ENCODE peak calls at places on chromosomes 6 and 20, in six cellular contexts. I is foreskin keratinocyte, Y is H54, N is NCI-H524, X is heart right ventricle, W is choroid plexus epithelial cell. T is an unnamed sample.

GRCh38 chr20:3679749-3680700 is 1.8 kb downstream of the ADAM33 start:
- DNase-seq in I (no peak), Y (peak), N (no peak), X (no peak), W (peak), T (no peak)

GRCh38 chr20:10253750-10254149 is 35.1 kb downstream of the SNAP25 start:
- DNase-seq in I (no peak), Y (no peak), N (peak), X (no peak), W (no peak), T (no peak)

GRCh38 chr20:11429168-11429567 is 488.5 kb upstream of the BTBD3 start:
- DNase-seq in I (no peak), Y (no peak), N (no peak), X (no peak), W (no peak), T (no peak)

GRCh38 chr6:7568021-7568420 is 22.0 kb upstream of the SNRNP48 start:
- DNase-seq in I (no peak), Y (no peak), N (no peak), X (no peak), W (peak), T (no peak)

GRCh38 chr20:22944936-22945335 is 90.2 kb upstream of the SSTR4 start:
- DNase-seq in I (no peak), Y (no peak), N (no peak), X (no peak), W (no peak), T (no peak)

GRCh38 chr20:10637062-10637559 is 36.7 kb downstream of the JAG1 start:
- DNase-seq in I (no peak), Y (no peak), N (no peak), X (no peak), W (peak), T (no peak)

GRCh38 chr6:3708540-3708939 is 43.0 kb downstream of the PXDC1 start:
- DNase-seq in I (no peak), Y (no peak), N (no peak), X (no peak), W (no peak), T (no peak)

GRCh38 chr6:16511048-16511660 is 250.1 kb downstream of the ATXN1 start:
- DNase-seq in I (no peak), Y (peak), N (peak), X (peak), W (peak), T (no peak)

GRCh38 chr6:121932071-121933009 is 467.1 kb upstream of the HSF2 start:
- DNase-seq in I (no peak), Y (peak), N (peak), X (peak), W (peak), T (no peak)

GRCh38 chr20:10558635-10559187 is 115.1 kb downstream of the JAG1 start:
- DNase-seq in I (peak), Y (no peak), N (no peak), X (no peak), W (peak), T (peak)

GRCh38 chr20:21232546-21233280 is 70.4 kb upstream of the XRN2 start:
- DNase-seq in I (no peak), Y (no peak), N (no peak), X (no peak), W (no peak), T (no peak)

GRCh38 chr6:166620478-166621113 is 6.5 kb downstream of the RPS6KA2 start:
- DNase-seq in I (no peak), Y (no peak), N (no peak), X (peak), W (peak), T (no peak)

GRCh38 chr6:11224966-11225463 is 7.5 kb downstream of the NEDD9 start:
- DNase-seq in I (no peak), Y (no peak), N (no peak), X (no peak), W (no peak), T (no peak)

GRCh38 chr6:130223508-130223907 is 757 bp upstream of the SAMD3 start:
- DNase-seq in I (peak), Y (no peak), N (no peak), X (no peak), W (no peak), T (no peak)

GRCh38 chr6:42375007-42375635 is 76.6 kb downstream of the TRERF1 start:
- DNase-seq in I (no peak), Y (no peak), N (peak), X (no peak), W (no peak), T (no peak)

GRCh38 chr20:5173763-5174162 is 47.0 kb downstream of the CDS2 start:
- DNase-seq in I (no peak), Y (no peak), N (no peak), X (no peak), W (no peak), T (no peak)

GRCh38 chr6:5453531-5453930 is 192.2 kb downstream of the FARS2 start:
- DNase-seq in I (no peak), Y (no peak), N (peak), X (no peak), W (no peak), T (no peak)

GRCh38 chr6:142947702-142948480 is 2.9 kb upstream of the HIVEP2 start:
- DNase-seq in I (no peak), Y (peak), N (peak), X (no peak), W (no peak), T (no peak)

GRCh38 chr6:145017516-145017915 is 717.8 kb downstream of the EPM2A start:
- DNase-seq in I (no peak), Y (no peak), N (no peak), X (no peak), W (peak), T (no peak)

GRCh38 chr20:36624068-36624813 is 18.7 kb downstream of the RAB5IF start:
- DNase-seq in I (no peak), Y (no peak), N (no peak), X (no peak), W (peak), T (no peak)

GRCh38 chr6:169521825-169522224 is 180.0 kb downstream of the WDR27 start:
- DNase-seq in I (no peak), Y (no peak), N (no peak), X (no peak), W (no peak), T (no peak)

GRCh38 chr20:61253264-61253639 is 1.2 kb downstream of the CDH4 start:
- DNase-seq in I (no peak), Y (no peak), N (peak), X (no peak), W (peak), T (no peak)

GRCh38 chr6:98839788-98840361 is 5.5 kb downstream of the POU3F2 start:
- DNase-seq in I (no peak), Y (no peak), N (peak), X (no peak), W (peak), T (no peak)

GRCh38 chr6:135088818-135089809 is 34.5 kb upstream of the HBS1L start:
- DNase-seq in I (peak), Y (peak), N (peak), X (no peak), W (peak), T (peak)

GRCh38 chr6:142605922-142606321 is 304.1 kb downstream of the ADGRG6 start:
- DNase-seq in I (peak), Y (no peak), N (no peak), X (no peak), W (peak), T (no peak)

GRCh38 chr6:7921071-7921470 is 10.5 kb upstream of the TXNDC5 start:
- DNase-seq in I (no peak), Y (no peak), N (no peak), X (no peak), W (no peak), T (no peak)

GRCh38 chr6:85429346-85429745 is 20.5 kb upstream of the NT5E start:
- DNase-seq in I (no peak), Y (no peak), N (no peak), X (no peak), W (no peak), T (no peak)

GRCh38 chr20:63942250-63943006 is 13.8 kb downstream of the UCKL1 start:
- DNase-seq in I (peak), Y (no peak), N (no peak), X (no peak), W (peak), T (no peak)

T was measured in epithelial cell of prostate.